ENCODE peak calls at places on chromosome 10, in ten cellular contexts. One of them, this sample, is unnamed.
A peak's percentile ranks its signal among the peaks of the same experiment; 100 is the strongest.

GRCh38 chr10:35874326-35875070 is 232.4 kb upstream of the FZD8 start:
- DNase-seq in ovary: no peak
- DNase-seq in Panc1: no peak
- DNase-seq in endodermal cell: no peak
- DNase-seq in A549: no peak
- DNase-seq in transverse colon: no peak
- DNase-seq in breast epithelium: no peak
- DNase-seq in sigmoid colon: no peak
- DNase-seq in esophagus squamous epithelium: no peak
- DNase-seq in keratinocyte: no peak
- DNase-seq in this sample: no peak

GRCh38 chr10:121154846-121155245 is 303.7 kb downstream of the WDR11 start:
- DNase-seq in Panc1: no peak
- DNase-seq in breast epithelium: peak; percentile 37
- DNase-seq in keratinocyte: peak; percentile 23
- DNase-seq in sigmoid colon: no peak
- DNase-seq in ovary: no peak
- DNase-seq in esophagus squamous epithelium: no peak
- DNase-seq in transverse colon: peak; percentile 15
- DNase-seq in endodermal cell: no peak
- DNase-seq in A549: no peak
- DNase-seq in this sample: no peak

GRCh38 chr10:61164458-61165160 is 220.6 kb upstream of the RHOBTB1 start:
- DNase-seq in keratinocyte: no peak
- DNase-seq in breast epithelium: peak; percentile 47
- DNase-seq in transverse colon: no peak
- DNase-seq in esophagus squamous epithelium: no peak
- DNase-seq in A549: no peak
- DNase-seq in sigmoid colon: no peak
- DNase-seq in endodermal cell: no peak
- DNase-seq in ovary: no peak
- DNase-seq in Panc1: no peak
- DNase-seq in this sample: no peak

GRCh38 chr10:17456032-17456548 is 1.7 kb upstream of the ST8SIA6 start:
- DNase-seq in esophagus squamous epithelium: no peak
- DNase-seq in sigmoid colon: no peak
- DNase-seq in breast epithelium: no peak
- DNase-seq in keratinocyte: no peak
- DNase-seq in ovary: no peak
- DNase-seq in endodermal cell: no peak
- DNase-seq in transverse colon: no peak
- DNase-seq in A549: no peak
- DNase-seq in Panc1: no peak
- DNase-seq in this sample: no peak

GRCh38 chr10:95976295-95977229 is 66.8 kb upstream of the CCNJ start:
- DNase-seq in esophagus squamous epithelium: no peak
- DNase-seq in keratinocyte: no peak
- DNase-seq in endodermal cell: no peak
- DNase-seq in sigmoid colon: no peak
- DNase-seq in transverse colon: no peak
- DNase-seq in ovary: no peak
- DNase-seq in Panc1: no peak
- DNase-seq in breast epithelium: no peak
- DNase-seq in A549: no peak
- DNase-seq in this sample: no peak

GRCh38 chr10:88932539-88933256 is 19.9 kb downstream of the ACTA2 start:
- DNase-seq in sigmoid colon: peak; percentile 83
- DNase-seq in A549: peak; percentile 54
- DNase-seq in endodermal cell: peak; percentile 76
- DNase-seq in ovary: peak; percentile 50
- DNase-seq in keratinocyte: peak; percentile 55
- DNase-seq in breast epithelium: peak; percentile 82
- DNase-seq in esophagus squamous epithelium: no peak
- DNase-seq in Panc1: peak; percentile 69
- DNase-seq in transverse colon: peak; percentile 38
- DNase-seq in this sample: peak; percentile 19

GRCh38 chr10:29141761-29142160 is 147.1 kb upstream of the LYZL1 start:
- DNase-seq in A549: no peak
- DNase-seq in transverse colon: no peak
- DNase-seq in ovary: no peak
- DNase-seq in endodermal cell: peak; percentile 53
- DNase-seq in breast epithelium: no peak
- DNase-seq in keratinocyte: no peak
- DNase-seq in esophagus squamous epithelium: no peak
- DNase-seq in sigmoid colon: no peak
- DNase-seq in Panc1: no peak
- DNase-seq in this sample: no peak

GRCh38 chr10:61244261-61244775 is 208.9 kb downstream of the TMEM26 start:
- DNase-seq in ovary: no peak
- DNase-seq in esophagus squamous epithelium: no peak
- DNase-seq in keratinocyte: no peak
- DNase-seq in Panc1: no peak
- DNase-seq in endodermal cell: no peak
- DNase-seq in transverse colon: no peak
- DNase-seq in A549: no peak
- DNase-seq in sigmoid colon: no peak
- DNase-seq in breast epithelium: no peak
- DNase-seq in this sample: no peak

GRCh38 chr10:132805599-132805998 is 19.7 kb upstream of the NKX6-2 start:
- DNase-seq in A549: no peak
- DNase-seq in endodermal cell: peak; percentile 32
- DNase-seq in sigmoid colon: no peak
- DNase-seq in esophagus squamous epithelium: no peak
- DNase-seq in keratinocyte: no peak
- DNase-seq in transverse colon: no peak
- DNase-seq in ovary: no peak
- DNase-seq in breast epithelium: no peak
- DNase-seq in Panc1: no peak
- DNase-seq in this sample: no peak

GRCh38 chr10:132806126-132807061 is 20.4 kb upstream of the NKX6-2 start:
- DNase-seq in ovary: no peak
- DNase-seq in keratinocyte: no peak
- DNase-seq in endodermal cell: peak; percentile 46
- DNase-seq in esophagus squamous epithelium: no peak
- DNase-seq in breast epithelium: no peak
- DNase-seq in A549: no peak
- DNase-seq in sigmoid colon: peak; percentile 56
- DNase-seq in Panc1: no peak
- DNase-seq in transverse colon: no peak
- DNase-seq in this sample: no peak

GRCh38 chr10:132802694-132803320 is 16.9 kb upstream of the NKX6-2 start:
- DNase-seq in transverse colon: no peak
- DNase-seq in keratinocyte: no peak
- DNase-seq in sigmoid colon: peak; percentile 52
- DNase-seq in esophagus squamous epithelium: no peak
- DNase-seq in Panc1: no peak
- DNase-seq in A549: no peak
- DNase-seq in breast epithelium: no peak
- DNase-seq in ovary: no peak
- DNase-seq in endodermal cell: peak; percentile 69
- DNase-seq in this sample: no peak

GRCh38 chr10:132803595-132804210 is 17.8 kb upstream of the NKX6-2 start:
- DNase-seq in Panc1: no peak
- DNase-seq in breast epithelium: no peak
- DNase-seq in endodermal cell: no peak
- DNase-seq in ovary: no peak
- DNase-seq in esophagus squamous epithelium: no peak
- DNase-seq in sigmoid colon: peak; percentile 48
- DNase-seq in transverse colon: no peak
- DNase-seq in keratinocyte: no peak
- DNase-seq in A549: no peak
- DNase-seq in this sample: no peak

GRCh38 chr10:132804785-132805426 is 19.0 kb upstream of the NKX6-2 start:
- DNase-seq in A549: no peak
- DNase-seq in ovary: no peak
- DNase-seq in Panc1: no peak
- DNase-seq in esophagus squamous epithelium: no peak
- DNase-seq in keratinocyte: no peak
- DNase-seq in endodermal cell: no peak
- DNase-seq in breast epithelium: no peak
- DNase-seq in sigmoid colon: peak; percentile 48
- DNase-seq in transverse colon: no peak
- DNase-seq in this sample: no peak
- H3K27ac ChIP-seq in A549: no peak overlapping the region
- H3K27ac ChIP-seq in ovary: no peak overlapping the region
- H3K27ac ChIP-seq in Panc1: no peak overlapping the region
- H3K27ac ChIP-seq in esophagus squamous epithelium: no peak overlapping the region
- H3K27ac ChIP-seq in keratinocyte: no peak overlapping the region
- H3K27ac ChIP-seq in endodermal cell: no peak overlapping the region
- H3K27ac ChIP-seq in breast epithelium: no peak overlapping the region
- H3K27ac ChIP-seq in sigmoid colon: no peak overlapping the region
- H3K27ac ChIP-seq in transverse colon: no peak overlapping the region
- H3K27ac ChIP-seq in this sample: no peak overlapping the region

DNA sequence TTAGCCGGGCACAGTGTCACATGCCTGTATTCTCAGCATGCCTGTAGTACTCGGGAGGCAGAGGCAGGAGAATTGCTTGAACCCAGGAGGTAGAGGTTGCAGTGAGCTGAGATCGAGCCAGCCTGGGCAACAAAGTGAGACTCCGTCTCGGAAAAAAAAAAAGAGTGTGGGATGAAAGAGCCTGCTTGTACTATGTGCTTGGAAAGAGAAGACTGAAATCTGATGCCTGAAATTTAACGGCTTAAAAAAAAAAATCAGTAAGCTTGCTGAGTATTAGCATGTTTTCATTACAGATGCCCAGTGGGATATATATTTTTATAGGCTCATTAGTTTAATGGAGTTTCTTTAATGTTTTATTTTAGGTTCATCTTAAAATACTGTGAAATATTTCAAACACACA is 4.2 kb downstream of the NT5C2 start:
- DNase-seq in sigmoid colon: no peak
- DNase-seq in keratinocyte: no peak
- DNase-seq in transverse colon: no peak
- DNase-seq in esophagus squamous epithelium: no peak
- DNase-seq in A549: no peak
- DNase-seq in ovary: no peak
- DNase-seq in endodermal cell: no peak
- DNase-seq in Panc1: no peak
- DNase-seq in breast epithelium: no peak
- DNase-seq in this sample: no peak
- H3K4me1 ChIP-seq in sigmoid colon: peaks cover 80% of the 10 kb centered on the region
- H3K4me1 ChIP-seq in keratinocyte: peaks cover 22% of the 10 kb centered on the region
- H3K4me1 ChIP-seq in transverse colon: peaks cover 34% of the 10 kb centered on the region
- H3K4me1 ChIP-seq in esophagus squamous epithelium: peaks cover 11% of the 10 kb centered on the region
- H3K4me1 ChIP-seq in A549: peaks cover 78% of the 10 kb centered on the region
- H3K4me1 ChIP-seq in ovary: peaks cover 18% of the 10 kb centered on the region
- H3K4me1 ChIP-seq in endodermal cell: no peaks in the 10 kb centered on the region
- H3K4me1 ChIP-seq in Panc1: peaks cover 65% of the 10 kb centered on the region
- H3K4me1 ChIP-seq in breast epithelium: peaks cover 17% of the 10 kb centered on the region
- H3K4me1 ChIP-seq in this sample: peaks cover 40% of the 10 kb centered on the region

GRCh38 chr10:106713846-106714245 is 450.7 kb downstream of the SORCS1 start:
- DNase-seq in breast epithelium: no peak
- DNase-seq in transverse colon: no peak
- DNase-seq in keratinocyte: no peak
- DNase-seq in sigmoid colon: no peak
- DNase-seq in endodermal cell: no peak
- DNase-seq in Panc1: no peak
- DNase-seq in A549: no peak
- DNase-seq in esophagus squamous epithelium: no peak
- DNase-seq in ovary: no peak
- DNase-seq in this sample: no peak

GRCh38 chr10:106714734-106715368 is 449.7 kb downstream of the SORCS1 start:
- DNase-seq in ovary: no peak
- DNase-seq in Panc1: no peak
- DNase-seq in endodermal cell: no peak
- DNase-seq in esophagus squamous epithelium: no peak
- DNase-seq in keratinocyte: no peak
- DNase-seq in A549: no peak
- DNase-seq in transverse colon: no peak
- DNase-seq in sigmoid colon: no peak
- DNase-seq in breast epithelium: no peak
- DNase-seq in this sample: no peak

GRCh38 chr10:106712988-106713387 is 451.5 kb downstream of the SORCS1 start:
- DNase-seq in endodermal cell: no peak
- DNase-seq in Panc1: no peak
- DNase-seq in transverse colon: no peak
- DNase-seq in esophagus squamous epithelium: no peak
- DNase-seq in sigmoid colon: no peak
- DNase-seq in ovary: no peak
- DNase-seq in keratinocyte: no peak
- DNase-seq in A549: no peak
- DNase-seq in breast epithelium: no peak
- DNase-seq in this sample: no peak

GRCh38 chr10:106708521-106708920 is 456.0 kb downstream of the SORCS1 start:
- DNase-seq in ovary: no peak
- DNase-seq in Panc1: no peak
- DNase-seq in sigmoid colon: no peak
- DNase-seq in A549: no peak
- DNase-seq in transverse colon: no peak
- DNase-seq in keratinocyte: no peak
- DNase-seq in endodermal cell: peak; percentile 66
- DNase-seq in esophagus squamous epithelium: no peak
- DNase-seq in breast epithelium: no peak
- DNase-seq in this sample: no peak

DNA sequence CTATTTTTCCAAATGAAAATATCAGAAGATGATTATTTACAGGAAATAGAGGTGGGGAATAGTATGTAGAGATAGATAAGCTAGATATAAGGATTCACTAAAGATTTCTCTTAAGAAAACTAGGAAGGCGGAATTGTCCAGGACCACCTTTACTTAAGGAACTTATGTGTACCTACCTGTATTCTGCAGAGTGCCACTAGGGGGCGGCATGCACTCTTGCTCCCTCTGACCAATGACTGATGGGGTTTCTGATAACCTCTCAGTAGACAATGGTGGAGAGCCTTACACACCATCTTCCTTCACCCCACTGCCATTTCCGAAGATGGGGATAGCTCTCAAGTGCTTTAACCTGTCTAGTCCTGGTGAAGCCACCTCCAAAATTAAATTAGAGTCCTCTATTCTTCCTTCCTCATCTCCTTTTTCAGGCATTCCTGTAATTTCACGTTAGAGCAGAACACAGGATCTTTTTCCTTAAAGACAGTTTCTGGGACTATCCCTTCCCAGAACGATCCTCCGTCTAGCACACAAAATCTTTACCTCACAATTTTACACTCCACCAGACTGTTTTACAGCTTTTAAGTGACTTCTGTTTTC is 453.1 kb downstream of the SORCS1 start:
- DNase-seq in breast epithelium: no peak
- DNase-seq in endodermal cell: peak; percentile 89
- DNase-seq in ovary: no peak
- DNase-seq in transverse colon: peak; percentile 51
- DNase-seq in keratinocyte: no peak
- DNase-seq in A549: peak; percentile 11
- DNase-seq in sigmoid colon: no peak
- DNase-seq in esophagus squamous epithelium: no peak
- DNase-seq in Panc1: peak; percentile 17
- DNase-seq in this sample: no peak
- TF ChIP-seq CTCF in breast epithelium: no peak
- TF ChIP-seq CTCF in endodermal cell: peak; percentile 93
- TF ChIP-seq CTCF in ovary: no peak
- TF ChIP-seq CTCF in transverse colon: peak; percentile 68
- TF ChIP-seq CTCF in keratinocyte: peak; percentile 49
- TF ChIP-seq CTCF in A549: peak; percentile 31
- TF ChIP-seq CTCF in sigmoid colon: no peak
- TF ChIP-seq CTCF in esophagus squamous epithelium: no peak
- TF ChIP-seq CTCF in Panc1: peak; percentile 84
- TF ChIP-seq CTCF in this sample: no peak

DNA sequence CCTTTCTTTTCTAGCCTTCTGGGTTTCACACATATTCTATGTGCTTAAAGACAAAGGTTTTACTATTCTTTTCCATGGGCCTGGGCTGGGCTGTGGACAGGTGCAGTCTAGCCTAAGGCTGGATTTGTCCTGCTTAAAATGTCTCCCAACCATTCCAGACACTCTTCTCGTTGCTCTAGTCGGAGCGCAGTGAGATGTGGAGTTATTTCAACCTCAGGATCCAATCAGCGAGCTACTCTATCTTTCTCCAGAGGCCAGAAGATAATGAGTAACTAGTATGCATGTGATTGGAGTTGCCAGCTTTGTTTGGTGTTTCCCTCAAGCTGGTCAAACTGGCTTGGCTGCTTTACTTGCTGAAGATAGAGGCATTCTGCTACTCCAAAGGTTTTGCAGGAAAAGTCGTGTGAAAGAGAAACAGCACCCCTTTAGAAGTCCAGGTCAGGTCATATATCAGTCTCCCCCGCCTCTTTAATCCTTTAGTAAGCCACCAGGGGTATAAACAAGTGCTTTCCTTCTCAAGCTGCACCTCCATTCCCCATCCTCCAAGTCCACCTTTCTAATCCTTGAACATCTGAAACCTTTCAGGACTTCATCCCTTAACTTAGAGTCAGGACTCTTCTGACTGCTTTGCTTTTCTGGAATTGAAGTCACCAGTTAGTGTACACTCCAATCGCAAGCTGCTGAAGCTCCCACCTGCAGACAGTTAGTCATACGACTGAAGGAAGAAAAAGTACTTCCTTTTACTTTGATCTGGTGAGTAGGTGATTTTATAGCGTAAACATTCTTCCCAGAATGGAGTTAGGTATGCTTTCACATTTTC is 78.8 kb downstream of the DNMBP start:
- DNase-seq in endodermal cell: peak; percentile 71
- DNase-seq in sigmoid colon: no peak
- DNase-seq in esophagus squamous epithelium: no peak
- DNase-seq in breast epithelium: peak; percentile 53
- DNase-seq in keratinocyte: peak; percentile 69
- DNase-seq in A549: peak; percentile 75
- DNase-seq in ovary: no peak
- DNase-seq in transverse colon: peak; percentile 89
- DNase-seq in Panc1: no peak
- DNase-seq in this sample: no peak
- H3K27ac ChIP-seq in endodermal cell: no peak overlapping the region
- H3K27ac ChIP-seq in sigmoid colon: no peak overlapping the region
- H3K27ac ChIP-seq in esophagus squamous epithelium: peak overlapping the region; percentile 81
- H3K27ac ChIP-seq in breast epithelium: peak overlapping the region; percentile 57
- H3K27ac ChIP-seq in keratinocyte: peak overlapping the region; percentile 96
- H3K27ac ChIP-seq in A549: peak overlapping the region; percentile 84
- H3K27ac ChIP-seq in ovary: no peak overlapping the region
- H3K27ac ChIP-seq in transverse colon: peak overlapping the region; percentile 84
- H3K27ac ChIP-seq in Panc1: peak overlapping the region; percentile 90
- H3K27ac ChIP-seq in this sample: no peak overlapping the region